ENCODE peak calls at places on chromosomes 7 and 10, in ten cellular contexts. M is Caki2; Q is T follicular helper cell; X is iPS-NIHi11; W is HCT116; S is head of caudate nucleus; I is HAP-1; F is cerebellum; R is skeletal muscle cell; V is stimulated activated CD4-positive, alpha-beta T cell treated with anti-CD3 and anti-CD28 coated beads, TNF-alpha, amount 100 ng/mL, for 1 hour. U is an unnamed sample.

GRCh38 chr7:92874567-92874966 is 38.2 kb upstream of the CDK6 start:
- DNase-seq in F (no peak), X (no peak), V (no peak), S (no peak), I (no peak), Q (no peak), R (no peak), M (no peak), W (no peak), U (no peak)

GRCh38 chr7:636396-636795 is 90.1 kb upstream of the DNAAF5 start:
- DNase-seq in V (no peak), S (peak), M (peak), R (no peak), X (peak), Q (peak), W (peak), I (no peak), F (no peak), U (no peak)

GRCh38 chr10:124632064-124632531 is 112.1 kb downstream of the FAM53B start:
- DNase-seq in X (peak), W (no peak), S (peak), I (no peak), Q (no peak), R (no peak), F (peak), V (no peak), M (no peak), U (no peak)

GRCh38 chr7:1843921-1844335 is 173.9 kb downstream of the ELFN1 start:
- DNase-seq in S (no peak), W (no peak), F (no peak), M (no peak), I (no peak), X (no peak), R (no peak), Q (no peak), V (no peak), U (no peak)

GRCh38 chr10:43420369-43421200 is 11.6 kb upstream of the HNRNPF start:
- DNase-seq in X (peak), F (peak), V (peak), I (no peak), R (peak), Q (peak), M (peak), W (no peak), S (peak), U (peak)

GRCh38 chr7:18753972-18754610 is 258.5 kb downstream of the HDAC9 start:
- DNase-seq in M (no peak), V (no peak), X (no peak), I (no peak), R (peak), F (no peak), W (no peak), S (no peak), Q (no peak), U (no peak)

GRCh38 chr7:71801996-71802395 is 610.1 kb downstream of the CALN1 start:
- DNase-seq in S (no peak), I (no peak), F (no peak), V (no peak), R (no peak), X (no peak), Q (no peak), W (no peak), M (peak), U (no peak)

GRCh38 chr7:107687656-107688055 is 27.0 kb downstream of the SLC26A4 start:
- DNase-seq in F (no peak), X (no peak), W (peak), V (no peak), S (no peak), R (no peak), M (no peak), Q (no peak), I (no peak), U (no peak)

U was measured in NCI-H774.